ENCODE peak calls at places on chromosomes 11 and 22, in four cellular contexts. G is activated CD8-positive, alpha-beta T cell treated with anti-CD3 and anti-CD28 coated beads for 36 hours; N is OCI-LY7; I is NCI-H1105. W is an unnamed sample.

GRCh38 chr22:44623771-44624510 is 78.1 kb upstream of the PRR5 start:
- DNase-seq in G (peak), I (no peak), N (peak), W (peak)

GRCh38 chr11:46180741-46181140 is 59.5 kb upstream of the PHF21A start:
- DNase-seq in I (no peak), N (no peak), G (no peak), W (no peak)

GRCh38 chr11:58164389-58164788 is 24.5 kb upstream of the OR9Q2 start:
- DNase-seq in I (no peak), G (no peak), N (no peak), W (no peak)

GRCh38 chr11:116186592-116186991 is 586.2 kb downstream of the BUD13 start:
- DNase-seq in I (no peak), N (no peak), G (no peak), W (no peak)

GRCh38 chr11:73965764-73966121 is 14.9 kb downstream of the DNAJB13 start:
- DNase-seq in N (no peak), G (no peak), I (no peak), W (no peak)

GRCh38 chr11:21949741-21950413 is 243.0 kb upstream of the ANO5 start:
- DNase-seq in G (no peak), N (no peak), I (no peak), W (no peak)

GRCh38 chr11:66388746-66389386 is 17.3 kb upstream of the SLC29A2 start:
- DNase-seq in G (peak), N (peak), I (peak), W (peak)

GRCh38 chr22:49934144-49934890 is 15.9 kb downstream of the CRELD2 start:
- DNase-seq in G (peak), I (no peak), N (no peak), W (peak)

GRCh38 chr11:102615077-102615893 is 9.8 kb downstream of the MMP20 start:
- DNase-seq in N (no peak), G (no peak), I (no peak), W (no peak)

GRCh38 chr22:30230330-30230729 is 16.2 kb downstream of the LIF start:
- DNase-seq in N (no peak), G (no peak), I (no peak), W (no peak)

GRCh38 chr11:60701509-60701818 is 2.1 kb downstream of the MS4A8 start:
- DNase-seq in G (no peak), N (no peak), I (no peak), W (no peak)

GRCh38 chr11:8577791-8578581 is 16.0 kb downstream of the STK33 start:
- DNase-seq in N (no peak), I (no peak), G (no peak), W (no peak)

GRCh38 chr11:69022268-69022667 is 9.2 kb upstream of the MRGPRF start:
- DNase-seq in N (no peak), G (no peak), I (no peak), W (no peak)

GRCh38 chr11:65663634-65664200 is 1.0 kb upstream of the RELA start:
- DNase-seq in I (no peak), G (peak), N (peak), W (peak)

W was measured in RPMI8226.